ENCODE peak calls at places on chromosomes 12 and 14, in four cellular contexts. J is astrocyte, L is fibroblast of the aortic adventitia, A is A549. T is an unnamed sample.

GRCh38 chr12:106171117-106171750 is 32.5 kb upstream of the NUAK1 start:
- DNase-seq in J (no peak), L (peak), A (no peak), T (no peak)

GRCh38 chr14:38150075-38150474 is 57.6 kb upstream of the SSTR1 start:
- DNase-seq in J (no peak), L (no peak), A (no peak), T (no peak)

GRCh38 chr12:76199808-76200207 is 115.3 kb upstream of the NAP1L1 start:
- DNase-seq in J (peak), L (peak), A (no peak), T (peak)

GRCh38 chr14:73240816-73241480 is 3.6 kb downstream of the PAPLN start:
- DNase-seq in J (no peak), L (no peak), A (no peak), T (no peak)

GRCh38 chr12:108815875-108816594 is 41.3 kb downstream of the SSH1 start:
- DNase-seq in J (peak), L (peak), A (no peak), T (peak)

GRCh38 chr12:93297032-93297431 is 80.7 kb upstream of the NUDT4 start:
- DNase-seq in J (no peak), L (no peak), A (no peak), T (no peak)

GRCh38 chr14:66638688-66639087 is 130.7 kb downstream of the GPHN start:
- DNase-seq in J (peak), L (peak), A (no peak), T (peak)

GRCh38 chr12:3041558-3042164 is 35.5 kb upstream of the TSPAN9 start:
- DNase-seq in J (peak), L (peak), A (peak), T (peak)

GRCh38 chr14:50399251-50400032 is 2.8 kb upstream of the CDKL1 start:
- DNase-seq in J (peak), L (peak), A (peak), T (peak)

GRCh38 chr12:68222336-68222735 is 3.3 kb downstream of the IL26 start:
- DNase-seq in J (no peak), L (peak), A (no peak), T (peak)

GRCh38 chr12:52952082-52952801 is 3.3 kb downstream of the KRT18 start:
- DNase-seq in J (no peak), L (peak), A (no peak), T (peak)

GRCh38 chr14:50860478-50861086 is 11.3 kb upstream of the ABHD12B start:
- DNase-seq in J (peak), L (peak), A (peak), T (peak)

GRCh38 chr14:99378782-99379214 is 101.9 kb downstream of the SETD3 start:
- DNase-seq in J (peak), L (peak), A (peak), T (no peak)

GRCh38 chr12:121008347-121009098 is 7.8 kb downstream of the C12orf43 start:
- DNase-seq in J (no peak), L (no peak), A (no peak), T (no peak)

GRCh38 chr14:54690887-54691286 is 124.0 kb downstream of the SAMD4A start:
- DNase-seq in J (no peak), L (no peak), A (no peak), T (no peak)

GRCh38 chr12:76685246-76685678 is 78.7 kb upstream of the ZDHHC17 start:
- DNase-seq in J (no peak), L (peak), A (no peak), T (peak)

GRCh38 chr14:94412671-94413638 is 24.6 kb upstream of the SERPINA1 start:
- DNase-seq in J (no peak), L (peak), A (no peak), T (peak)

GRCh38 chr12:1319215-1319614 is 275.2 kb downstream of the FBXL14 start:
- DNase-seq in J (peak), L (peak), A (no peak), T (peak)

GRCh38 chr12:108840605-108841328 is 16.6 kb downstream of the SSH1 start:
- DNase-seq in J (peak), L (no peak), A (no peak), T (no peak)

GRCh38 chr14:36866867-36867266 is 205.2 kb downstream of the PAX9 start:
- DNase-seq in J (no peak), L (no peak), A (no peak), T (no peak)

GRCh38 chr14:104477117-104477623 is 102.4 kb upstream of the C14orf180 start:
- DNase-seq in J (no peak), L (no peak), A (no peak), T (no peak)

GRCh38 chr14:36981832-36982528 is 190.4 kb downstream of the SLC25A21 start:
- DNase-seq in J (peak), L (peak), A (peak), T (no peak)

GRCh38 chr12:1531654-1532366 is 62.6 kb downstream of the FBXL14 start:
- DNase-seq in J (no peak), L (no peak), A (no peak), T (no peak)

GRCh38 chr12:91766454-91766853 is 379.2 kb downstream of the BTG1 start:
- DNase-seq in J (no peak), L (no peak), A (no peak), T (no peak)

GRCh38 chr14:77708749-77709148 is 846 bp downstream of the SLIRP start:
- DNase-seq in J (no peak), L (no peak), A (no peak), T (no peak)

GRCh38 chr14:77710364-77710763 is 2.5 kb downstream of the SLIRP start:
- DNase-seq in J (no peak), L (no peak), A (no peak), T (no peak)

GRCh38 chr14:77707724-77708408 is at the start of the genes ALKBH1 and SLIRP:
- DNase-seq in J (peak), L (peak), A (peak), T (peak)

GRCh38 chr14:77709412-77709811 is 1.5 kb downstream of the SLIRP start:
- DNase-seq in J (no peak), L (no peak), A (no peak), T (no peak)

GRCh38 chr14:77707355-77707723 is 484 bp downstream of the ALKBH1 start:
- DNase-seq in J (peak), L (peak), A (peak), T (peak)
- TF ChIP-seq CTCF in J (peak), L (peak), A (peak), T (peak)

GRCh38 chr12:57454566-57455373 is at the start of gene INHBE:
- DNase-seq in J (peak), L (peak), A (no peak), T (peak)

GRCh38 chr12:57456737-57457490 is 1.8 kb downstream of the INHBE start:
- DNase-seq in J (no peak), L (no peak), A (no peak), T (no peak)

GRCh38 chr12:57454213-57454565 is 918 bp upstream of the INHBE start:
- DNase-seq in J (no peak), L (no peak), A (no peak), T (no peak)

GRCh38 chr12:57455374-57456144 is 452 bp downstream of the INHBE start:
- DNase-seq in J (no peak), L (no peak), A (no peak), T (no peak)

DNA sequence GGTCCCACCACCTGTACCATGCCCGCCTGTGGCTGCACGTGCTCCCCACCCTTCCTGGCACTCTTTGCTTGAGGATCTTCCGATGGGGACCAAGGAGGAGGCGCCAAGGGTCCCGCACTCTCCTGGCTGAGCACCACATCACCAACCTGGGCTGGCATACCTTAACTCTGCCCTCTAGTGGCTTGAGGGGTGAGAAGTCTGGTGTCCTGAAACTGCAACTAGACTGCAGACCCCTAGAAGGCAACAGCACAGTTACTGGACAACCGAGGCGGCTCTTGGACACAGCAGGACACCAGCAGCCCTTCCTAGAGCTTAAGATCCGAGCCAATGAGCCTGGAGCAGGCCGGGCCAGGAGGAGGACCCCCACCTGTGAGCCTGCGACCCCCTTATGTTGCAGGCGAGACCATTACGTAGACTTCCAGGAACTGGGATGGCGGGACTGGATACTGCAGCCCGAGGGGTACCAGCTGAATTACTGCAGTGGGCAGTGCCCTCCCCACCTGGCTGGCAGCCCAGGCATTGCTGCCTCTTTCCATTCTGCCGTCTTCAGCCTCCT is 1.1 kb downstream of the INHBE start:
- DNase-seq in J (no peak), L (peak), A (peak), T (peak)
- H3K4me3 ChIP-seq in J (no peak), L (no peak), A (peak), T (no peak)

DNA sequence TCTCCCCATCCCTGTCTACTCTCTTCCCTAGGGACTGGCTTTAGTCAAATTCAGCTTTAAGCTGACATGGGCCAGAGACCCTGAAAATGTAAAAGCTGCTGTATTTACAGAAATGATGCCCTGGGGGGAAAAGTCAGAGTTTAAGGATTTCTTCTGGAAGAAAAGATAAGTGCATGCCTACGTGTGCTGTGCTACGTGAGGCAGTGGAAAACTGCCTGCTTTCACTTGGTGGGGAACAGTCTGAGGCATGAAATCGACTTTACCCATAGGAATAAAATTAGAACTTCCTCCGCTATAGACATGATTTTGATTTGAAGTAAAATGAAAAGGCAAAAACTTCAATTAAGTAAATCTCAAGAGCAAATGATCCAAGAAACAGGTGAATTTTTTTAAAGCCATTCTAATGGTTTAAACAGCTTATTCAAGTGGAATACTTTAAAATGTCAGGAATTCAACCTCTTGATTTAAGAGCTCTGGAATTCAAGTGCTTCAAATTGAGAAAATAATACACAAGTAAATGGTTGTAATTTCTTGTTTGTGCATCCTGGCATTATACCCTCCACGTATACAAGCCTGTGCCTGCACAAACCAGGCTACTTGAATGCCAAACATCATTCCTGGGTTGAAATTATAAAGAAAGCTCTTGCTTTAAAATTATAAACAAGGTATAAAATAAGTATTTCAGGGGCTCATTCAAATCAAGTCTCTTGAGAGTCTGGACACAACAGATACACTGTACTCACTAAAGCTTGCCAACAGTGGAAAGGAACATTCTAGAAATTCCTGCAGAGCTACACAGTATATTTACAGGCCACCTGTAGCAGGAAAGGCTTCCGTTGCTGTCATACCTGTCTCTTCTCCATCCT is 168.4 kb downstream of the FOXN3 start:
- DNase-seq in J (no peak), L (no peak), A (no peak), T (no peak)
- TF ChIP-seq CTCF in J (no peak), L (no peak), A (no peak), T (no peak)

GRCh38 chr12:70754330-70754741 is 117.1 kb upstream of the PTPRB start:
- DNase-seq in J (no peak), L (no peak), A (no peak), T (no peak)
- H3K4me3 ChIP-seq in J (no peak), L (peak), A (no peak), T (no peak)

GRCh38 chr12:129195081-129195480 is 341.8 kb downstream of the GLT1D1 start:
- DNase-seq in J (no peak), L (no peak), A (no peak), T (no peak)

GRCh38 chr12:129186952-129187351 is 333.7 kb downstream of the GLT1D1 start:
- DNase-seq in J (no peak), L (no peak), A (peak), T (no peak)

GRCh38 chr12:129193263-129193871 is 340.1 kb downstream of the GLT1D1 start:
- DNase-seq in J (no peak), L (no peak), A (peak), T (peak)

GRCh38 chr12:129185855-129186254 is 332.6 kb downstream of the GLT1D1 start:
- DNase-seq in J (peak), L (no peak), A (no peak), T (no peak)

DNA sequence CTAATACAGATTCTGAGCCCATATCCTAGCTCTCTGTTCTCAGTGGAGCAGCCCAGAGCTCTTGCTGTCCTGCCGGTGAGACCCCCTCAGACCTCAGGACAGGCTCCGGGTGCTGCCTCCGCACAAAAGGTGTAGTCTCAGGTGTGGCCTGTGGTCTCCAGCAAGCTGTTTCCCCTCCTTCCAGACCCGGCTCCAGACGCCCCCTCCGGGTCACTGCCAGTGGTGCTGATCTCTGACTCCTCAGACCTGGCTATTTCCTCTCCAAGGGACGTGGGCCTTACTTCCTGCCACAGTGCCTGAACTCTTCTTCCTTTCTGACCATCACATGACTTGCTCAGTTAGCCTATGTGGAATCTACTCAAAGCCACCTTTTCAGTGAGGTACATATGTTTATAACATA is 337.5 kb downstream of the GLT1D1 start:
- DNase-seq in J (no peak), L (no peak), A (no peak), T (no peak)
- TF ChIP-seq CTCF in J (no peak), L (no peak), A (no peak), T (no peak)

GRCh38 chr14:23035303-23036164 is 834 bp upstream of the PSMB5 start:
- DNase-seq in J (no peak), L (no peak), A (no peak), T (no peak)
- H3K4me3 ChIP-seq in J (peak), L (peak), A (no peak), T (no peak)

DNA sequence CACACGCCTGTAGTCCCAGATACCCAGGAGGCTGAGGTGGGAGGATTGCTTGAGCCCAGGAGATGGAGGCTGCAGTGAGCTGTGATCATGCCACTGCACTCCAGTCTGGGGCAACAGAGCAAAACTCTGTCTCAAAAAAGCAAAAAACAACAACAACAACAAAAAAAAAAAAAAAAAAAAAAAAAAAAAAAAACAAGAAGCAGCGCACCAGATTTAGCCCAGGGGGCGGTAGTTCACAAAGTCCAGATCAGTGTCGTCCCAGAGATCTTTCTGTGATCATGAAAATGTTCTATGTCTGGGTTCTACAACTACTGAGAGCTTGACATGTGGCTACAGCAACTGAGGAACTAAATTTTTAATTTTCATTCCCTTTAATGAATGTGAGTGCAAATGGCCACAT is 27.4 kb downstream of the OAS2 start:
- DNase-seq in J (no peak), L (peak), A (peak), T (peak)
- TF ChIP-seq CTCF in J (peak), L (peak), A (peak), T (peak)

GRCh38 chr12:57611116-57611809 is at the start of gene ARHGEF25:
- DNase-seq in J (no peak), L (peak), A (peak), T (peak)

GRCh38 chr12:57614178-57614947 is 3.1 kb downstream of the ARHGEF25 start:
- DNase-seq in J (no peak), L (peak), A (peak), T (peak)

GRCh38 chr12:57611810-57612710 is 825 bp downstream of the ARHGEF25 start:
- DNase-seq in J (no peak), L (no peak), A (no peak), T (no peak)

GRCh38 chr12:57613427-57614109 is 2.3 kb downstream of the ARHGEF25 start:
- DNase-seq in J (no peak), L (no peak), A (no peak), T (no peak)

GRCh38 chr12:57612711-57613426 is 1.6 kb downstream of the ARHGEF25 start:
- DNase-seq in J (no peak), L (no peak), A (no peak), T (no peak)
- H3K4me3 ChIP-seq in J (no peak), L (no peak), A (no peak), T (no peak)

DNA sequence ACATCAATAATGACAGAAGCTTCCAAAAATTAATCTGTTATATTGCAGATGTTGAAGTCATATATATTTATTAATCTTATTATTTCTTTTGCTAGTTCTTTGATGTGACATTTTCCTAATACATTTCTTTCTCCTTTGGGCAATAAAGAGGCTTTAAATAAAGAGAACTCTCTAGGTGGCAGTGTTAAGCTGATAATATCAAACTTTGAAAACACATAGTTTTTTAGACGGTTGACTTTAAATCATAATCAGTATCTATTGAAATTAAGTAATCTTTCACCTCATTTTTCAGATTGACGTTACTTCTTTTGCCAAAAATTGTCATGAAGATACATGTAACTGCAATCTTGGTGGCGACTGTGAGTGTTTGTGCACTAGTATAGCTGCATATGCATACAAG is 130.9 kb upstream of the PTPRQ start:
- DNase-seq in J (no peak), L (peak), A (no peak), T (peak)
- TF ChIP-seq CTCF in J (no peak), L (no peak), A (peak), T (no peak)

T was measured in cardiac fibroblast.